ENCODE peak calls at places on chromosome 9, in ten cellular contexts. One of them, this sample, is unnamed.

GRCh38 chr9:79660615-79661014 is 88.8 kb downstream of the TLE4 start:
- DNase-seq in lower leg skin: no peak
- DNase-seq in RCC 7860: no peak
- DNase-seq in uterus: no peak
- DNase-seq in fibroblast of pulmonary artery: no peak
- DNase-seq in GM10248: no peak
- DNase-seq in activated CD4-positive, CD25-positive, alpha-beta regulatory T cell treated with anti-CD3 and anti-CD28 coated beads, Interleukin-2, amount 50 U/mL, for 72 hours: no peak
- DNase-seq in stimulated activated CD8-positive, alpha-beta memory T cell treated with anti-CD3 and anti-CD28 coated beads, Interleukin-4, amount 100 ng/mL, for 48 hours: no peak
- DNase-seq in NB4: no peak
- DNase-seq in A172: no peak
- DNase-seq in this sample: no peak

GRCh38 chr9:136262671-136263178 is 17.1 kb upstream of the QSOX2 start:
- DNase-seq in uterus: no peak
- DNase-seq in GM10248: no peak
- DNase-seq in RCC 7860: no peak
- DNase-seq in stimulated activated CD8-positive, alpha-beta memory T cell treated with anti-CD3 and anti-CD28 coated beads, Interleukin-4, amount 100 ng/mL, for 48 hours: no peak
- DNase-seq in activated CD4-positive, CD25-positive, alpha-beta regulatory T cell treated with anti-CD3 and anti-CD28 coated beads, Interleukin-2, amount 50 U/mL, for 72 hours: no peak
- DNase-seq in A172: no peak
- DNase-seq in NB4: no peak
- DNase-seq in lower leg skin: no peak
- DNase-seq in fibroblast of pulmonary artery: no peak
- DNase-seq in this sample: no peak

GRCh38 chr9:124340219-124341069 is 74.8 kb downstream of the PSMB7 start:
- DNase-seq in stimulated activated CD8-positive, alpha-beta memory T cell treated with anti-CD3 and anti-CD28 coated beads, Interleukin-4, amount 100 ng/mL, for 48 hours: no peak
- DNase-seq in uterus: no peak
- DNase-seq in activated CD4-positive, CD25-positive, alpha-beta regulatory T cell treated with anti-CD3 and anti-CD28 coated beads, Interleukin-2, amount 50 U/mL, for 72 hours: no peak
- DNase-seq in GM10248: no peak
- DNase-seq in NB4: no peak
- DNase-seq in RCC 7860: no peak
- DNase-seq in lower leg skin: no peak
- DNase-seq in fibroblast of pulmonary artery: no peak
- DNase-seq in A172: no peak
- DNase-seq in this sample: no peak

GRCh38 chr9:70962761-70963445 is 158.5 kb downstream of the TRPM3 start:
- DNase-seq in stimulated activated CD8-positive, alpha-beta memory T cell treated with anti-CD3 and anti-CD28 coated beads, Interleukin-4, amount 100 ng/mL, for 48 hours: no peak
- DNase-seq in fibroblast of pulmonary artery: no peak
- DNase-seq in A172: peak
- DNase-seq in activated CD4-positive, CD25-positive, alpha-beta regulatory T cell treated with anti-CD3 and anti-CD28 coated beads, Interleukin-2, amount 50 U/mL, for 72 hours: no peak
- DNase-seq in NB4: no peak
- DNase-seq in uterus: no peak
- DNase-seq in lower leg skin: no peak
- DNase-seq in RCC 7860: no peak
- DNase-seq in GM10248: no peak
- DNase-seq in this sample: no peak

GRCh38 chr9:36250079-36250478 is 8.2 kb downstream of the GNE start:
- DNase-seq in RCC 7860: no peak
- DNase-seq in A172: no peak
- DNase-seq in GM10248: no peak
- DNase-seq in fibroblast of pulmonary artery: no peak
- DNase-seq in NB4: no peak
- DNase-seq in lower leg skin: no peak
- DNase-seq in stimulated activated CD8-positive, alpha-beta memory T cell treated with anti-CD3 and anti-CD28 coated beads, Interleukin-4, amount 100 ng/mL, for 48 hours: no peak
- DNase-seq in uterus: no peak
- DNase-seq in activated CD4-positive, CD25-positive, alpha-beta regulatory T cell treated with anti-CD3 and anti-CD28 coated beads, Interleukin-2, amount 50 U/mL, for 72 hours: no peak
- DNase-seq in this sample: no peak

GRCh38 chr9:20513126-20513913 is 109.0 kb downstream of the MLLT3 start:
- DNase-seq in stimulated activated CD8-positive, alpha-beta memory T cell treated with anti-CD3 and anti-CD28 coated beads, Interleukin-4, amount 100 ng/mL, for 48 hours: no peak
- DNase-seq in lower leg skin: no peak
- DNase-seq in GM10248: no peak
- DNase-seq in uterus: no peak
- DNase-seq in NB4: no peak
- DNase-seq in RCC 7860: no peak
- DNase-seq in A172: no peak
- DNase-seq in activated CD4-positive, CD25-positive, alpha-beta regulatory T cell treated with anti-CD3 and anti-CD28 coated beads, Interleukin-2, amount 50 U/mL, for 72 hours: no peak
- DNase-seq in fibroblast of pulmonary artery: no peak
- DNase-seq in this sample: no peak

GRCh38 chr9:131361202-131361833 is 32.6 kb upstream of the PRRC2B start:
- DNase-seq in lower leg skin: no peak
- DNase-seq in RCC 7860: peak
- DNase-seq in GM10248: no peak
- DNase-seq in NB4: no peak
- DNase-seq in stimulated activated CD8-positive, alpha-beta memory T cell treated with anti-CD3 and anti-CD28 coated beads, Interleukin-4, amount 100 ng/mL, for 48 hours: peak
- DNase-seq in fibroblast of pulmonary artery: no peak
- DNase-seq in uterus: no peak
- DNase-seq in A172: peak
- DNase-seq in activated CD4-positive, CD25-positive, alpha-beta regulatory T cell treated with anti-CD3 and anti-CD28 coated beads, Interleukin-2, amount 50 U/mL, for 72 hours: no peak
- DNase-seq in this sample: no peak

GRCh38 chr9:96758845-96759673 is 18.8 kb downstream of the ZNF510 start:
- DNase-seq in activated CD4-positive, CD25-positive, alpha-beta regulatory T cell treated with anti-CD3 and anti-CD28 coated beads, Interleukin-2, amount 50 U/mL, for 72 hours: no peak
- DNase-seq in RCC 7860: no peak
- DNase-seq in stimulated activated CD8-positive, alpha-beta memory T cell treated with anti-CD3 and anti-CD28 coated beads, Interleukin-4, amount 100 ng/mL, for 48 hours: no peak
- DNase-seq in lower leg skin: no peak
- DNase-seq in GM10248: no peak
- DNase-seq in NB4: no peak
- DNase-seq in fibroblast of pulmonary artery: peak
- DNase-seq in A172: no peak
- DNase-seq in uterus: no peak
- DNase-seq in this sample: no peak

GRCh38 chr9:96859461-96860198 is 5.3 kb upstream of the ZNF782 start:
- DNase-seq in A172: peak
- DNase-seq in activated CD4-positive, CD25-positive, alpha-beta regulatory T cell treated with anti-CD3 and anti-CD28 coated beads, Interleukin-2, amount 50 U/mL, for 72 hours: no peak
- DNase-seq in RCC 7860: peak
- DNase-seq in NB4: no peak
- DNase-seq in GM10248: no peak
- DNase-seq in fibroblast of pulmonary artery: peak
- DNase-seq in stimulated activated CD8-positive, alpha-beta memory T cell treated with anti-CD3 and anti-CD28 coated beads, Interleukin-4, amount 100 ng/mL, for 48 hours: no peak
- DNase-seq in uterus: no peak
- DNase-seq in lower leg skin: no peak
- DNase-seq in this sample: no peak

GRCh38 chr9:79020266-79020665 is 551.5 kb upstream of the TLE4 start:
- DNase-seq in RCC 7860: no peak
- DNase-seq in fibroblast of pulmonary artery: no peak
- DNase-seq in activated CD4-positive, CD25-positive, alpha-beta regulatory T cell treated with anti-CD3 and anti-CD28 coated beads, Interleukin-2, amount 50 U/mL, for 72 hours: no peak
- DNase-seq in A172: no peak
- DNase-seq in NB4: no peak
- DNase-seq in stimulated activated CD8-positive, alpha-beta memory T cell treated with anti-CD3 and anti-CD28 coated beads, Interleukin-4, amount 100 ng/mL, for 48 hours: no peak
- DNase-seq in lower leg skin: no peak
- DNase-seq in GM10248: no peak
- DNase-seq in uterus: no peak
- DNase-seq in this sample: no peak

GRCh38 chr9:8329561-8330283 is 530.1 kb upstream of the DMAC1 start:
- DNase-seq in NB4: no peak
- DNase-seq in GM10248: no peak
- DNase-seq in RCC 7860: no peak
- DNase-seq in activated CD4-positive, CD25-positive, alpha-beta regulatory T cell treated with anti-CD3 and anti-CD28 coated beads, Interleukin-2, amount 50 U/mL, for 72 hours: no peak
- DNase-seq in fibroblast of pulmonary artery: no peak
- DNase-seq in lower leg skin: no peak
- DNase-seq in A172: no peak
- DNase-seq in uterus: no peak
- DNase-seq in stimulated activated CD8-positive, alpha-beta memory T cell treated with anti-CD3 and anti-CD28 coated beads, Interleukin-4, amount 100 ng/mL, for 48 hours: no peak
- DNase-seq in this sample: no peak

GRCh38 chr9:133833388-133834025 is 95.4 kb upstream of the SARDH start:
- DNase-seq in A172: no peak
- DNase-seq in GM10248: no peak
- DNase-seq in lower leg skin: no peak
- DNase-seq in RCC 7860: no peak
- DNase-seq in stimulated activated CD8-positive, alpha-beta memory T cell treated with anti-CD3 and anti-CD28 coated beads, Interleukin-4, amount 100 ng/mL, for 48 hours: no peak
- DNase-seq in NB4: no peak
- DNase-seq in uterus: no peak
- DNase-seq in fibroblast of pulmonary artery: no peak
- DNase-seq in activated CD4-positive, CD25-positive, alpha-beta regulatory T cell treated with anti-CD3 and anti-CD28 coated beads, Interleukin-2, amount 50 U/mL, for 72 hours: no peak
- DNase-seq in this sample: no peak

GRCh38 chr9:121807918-121808278 is 156.5 kb downstream of the DAB2IP start:
- DNase-seq in fibroblast of pulmonary artery: peak
- DNase-seq in GM10248: no peak
- DNase-seq in NB4: no peak
- DNase-seq in lower leg skin: peak
- DNase-seq in stimulated activated CD8-positive, alpha-beta memory T cell treated with anti-CD3 and anti-CD28 coated beads, Interleukin-4, amount 100 ng/mL, for 48 hours: no peak
- DNase-seq in A172: no peak
- DNase-seq in uterus: peak
- DNase-seq in activated CD4-positive, CD25-positive, alpha-beta regulatory T cell treated with anti-CD3 and anti-CD28 coated beads, Interleukin-2, amount 50 U/mL, for 72 hours: no peak
- DNase-seq in RCC 7860: no peak
- DNase-seq in this sample: no peak

GRCh38 chr9:72442212-72442607 is 77.2 kb upstream of the ZFAND5 start:
- DNase-seq in activated CD4-positive, CD25-positive, alpha-beta regulatory T cell treated with anti-CD3 and anti-CD28 coated beads, Interleukin-2, amount 50 U/mL, for 72 hours: no peak
- DNase-seq in stimulated activated CD8-positive, alpha-beta memory T cell treated with anti-CD3 and anti-CD28 coated beads, Interleukin-4, amount 100 ng/mL, for 48 hours: no peak
- DNase-seq in fibroblast of pulmonary artery: peak
- DNase-seq in GM10248: no peak
- DNase-seq in lower leg skin: no peak
- DNase-seq in RCC 7860: peak
- DNase-seq in NB4: no peak
- DNase-seq in A172: peak
- DNase-seq in uterus: no peak
- DNase-seq in this sample: no peak

GRCh38 chr9:114494776-114495569 is 10.3 kb downstream of the WHRN start:
- DNase-seq in NB4: no peak
- DNase-seq in GM10248: no peak
- DNase-seq in stimulated activated CD8-positive, alpha-beta memory T cell treated with anti-CD3 and anti-CD28 coated beads, Interleukin-4, amount 100 ng/mL, for 48 hours: no peak
- DNase-seq in RCC 7860: no peak
- DNase-seq in lower leg skin: no peak
- DNase-seq in uterus: no peak
- DNase-seq in activated CD4-positive, CD25-positive, alpha-beta regulatory T cell treated with anti-CD3 and anti-CD28 coated beads, Interleukin-2, amount 50 U/mL, for 72 hours: no peak
- DNase-seq in fibroblast of pulmonary artery: no peak
- DNase-seq in A172: no peak
- DNase-seq in this sample: no peak

GRCh38 chr9:111621895-111622480 is 9.1 kb upstream of the DNAJC25 start:
- DNase-seq in GM10248: peak
- DNase-seq in fibroblast of pulmonary artery: peak
- DNase-seq in NB4: peak
- DNase-seq in uterus: peak
- DNase-seq in A172: peak
- DNase-seq in RCC 7860: no peak
- DNase-seq in lower leg skin: no peak
- DNase-seq in stimulated activated CD8-positive, alpha-beta memory T cell treated with anti-CD3 and anti-CD28 coated beads, Interleukin-4, amount 100 ng/mL, for 48 hours: peak
- DNase-seq in activated CD4-positive, CD25-positive, alpha-beta regulatory T cell treated with anti-CD3 and anti-CD28 coated beads, Interleukin-2, amount 50 U/mL, for 72 hours: no peak
- DNase-seq in this sample: peak

GRCh38 chr9:93612796-93613154 is 36.4 kb downstream of the PHF2 start:
- DNase-seq in GM10248: peak
- DNase-seq in A172: no peak
- DNase-seq in NB4: no peak
- DNase-seq in uterus: no peak
- DNase-seq in stimulated activated CD8-positive, alpha-beta memory T cell treated with anti-CD3 and anti-CD28 coated beads, Interleukin-4, amount 100 ng/mL, for 48 hours: peak
- DNase-seq in fibroblast of pulmonary artery: no peak
- DNase-seq in lower leg skin: peak
- DNase-seq in activated CD4-positive, CD25-positive, alpha-beta regulatory T cell treated with anti-CD3 and anti-CD28 coated beads, Interleukin-2, amount 50 U/mL, for 72 hours: peak
- DNase-seq in RCC 7860: no peak
- DNase-seq in this sample: peak

GRCh38 chr9:11457809-11458785 is 845.3 kb upstream of the PTPRD start:
- DNase-seq in activated CD4-positive, CD25-positive, alpha-beta regulatory T cell treated with anti-CD3 and anti-CD28 coated beads, Interleukin-2, amount 50 U/mL, for 72 hours: no peak
- DNase-seq in A172: peak
- DNase-seq in GM10248: no peak
- DNase-seq in RCC 7860: no peak
- DNase-seq in NB4: no peak
- DNase-seq in lower leg skin: no peak
- DNase-seq in stimulated activated CD8-positive, alpha-beta memory T cell treated with anti-CD3 and anti-CD28 coated beads, Interleukin-4, amount 100 ng/mL, for 48 hours: no peak
- DNase-seq in fibroblast of pulmonary artery: peak
- DNase-seq in uterus: no peak
- DNase-seq in this sample: no peak

GRCh38 chr9:12774861-12775367 is at the start of gene LURAP1L:
- DNase-seq in A172: peak
- DNase-seq in stimulated activated CD8-positive, alpha-beta memory T cell treated with anti-CD3 and anti-CD28 coated beads, Interleukin-4, amount 100 ng/mL, for 48 hours: no peak
- DNase-seq in uterus: peak
- DNase-seq in GM10248: peak
- DNase-seq in NB4: no peak
- DNase-seq in fibroblast of pulmonary artery: peak
- DNase-seq in lower leg skin: no peak
- DNase-seq in activated CD4-positive, CD25-positive, alpha-beta regulatory T cell treated with anti-CD3 and anti-CD28 coated beads, Interleukin-2, amount 50 U/mL, for 72 hours: no peak
- DNase-seq in RCC 7860: peak
- DNase-seq in this sample: no peak

GRCh38 chr9:90219548-90220118 is 423.0 kb downstream of the DIRAS2 start:
- DNase-seq in RCC 7860: no peak
- DNase-seq in stimulated activated CD8-positive, alpha-beta memory T cell treated with anti-CD3 and anti-CD28 coated beads, Interleukin-4, amount 100 ng/mL, for 48 hours: peak
- DNase-seq in GM10248: peak
- DNase-seq in uterus: no peak
- DNase-seq in activated CD4-positive, CD25-positive, alpha-beta regulatory T cell treated with anti-CD3 and anti-CD28 coated beads, Interleukin-2, amount 50 U/mL, for 72 hours: no peak
- DNase-seq in NB4: no peak
- DNase-seq in fibroblast of pulmonary artery: no peak
- DNase-seq in A172: no peak
- DNase-seq in lower leg skin: no peak
- DNase-seq in this sample: peak

GRCh38 chr9:122562134-122562760 is 9.3 kb downstream of the OR1N2 start:
- DNase-seq in uterus: no peak
- DNase-seq in fibroblast of pulmonary artery: no peak
- DNase-seq in stimulated activated CD8-positive, alpha-beta memory T cell treated with anti-CD3 and anti-CD28 coated beads, Interleukin-4, amount 100 ng/mL, for 48 hours: peak
- DNase-seq in activated CD4-positive, CD25-positive, alpha-beta regulatory T cell treated with anti-CD3 and anti-CD28 coated beads, Interleukin-2, amount 50 U/mL, for 72 hours: no peak
- DNase-seq in RCC 7860: no peak
- DNase-seq in GM10248: no peak
- DNase-seq in A172: no peak
- DNase-seq in NB4: no peak
- DNase-seq in lower leg skin: no peak
- DNase-seq in this sample: peak

GRCh38 chr9:129333613-129333960 is 155.5 kb upstream of the IER5L start:
- DNase-seq in uterus: peak
- DNase-seq in fibroblast of pulmonary artery: no peak
- DNase-seq in GM10248: no peak
- DNase-seq in NB4: no peak
- DNase-seq in A172: no peak
- DNase-seq in RCC 7860: no peak
- DNase-seq in stimulated activated CD8-positive, alpha-beta memory T cell treated with anti-CD3 and anti-CD28 coated beads, Interleukin-4, amount 100 ng/mL, for 48 hours: no peak
- DNase-seq in activated CD4-positive, CD25-positive, alpha-beta regulatory T cell treated with anti-CD3 and anti-CD28 coated beads, Interleukin-2, amount 50 U/mL, for 72 hours: no peak
- DNase-seq in lower leg skin: no peak
- DNase-seq in this sample: no peak

GRCh38 chr9:76692448-76693129 is 71.6 kb upstream of the PCA3 start:
- DNase-seq in uterus: no peak
- DNase-seq in NB4: no peak
- DNase-seq in lower leg skin: no peak
- DNase-seq in RCC 7860: no peak
- DNase-seq in GM10248: no peak
- DNase-seq in fibroblast of pulmonary artery: no peak
- DNase-seq in A172: no peak
- DNase-seq in activated CD4-positive, CD25-positive, alpha-beta regulatory T cell treated with anti-CD3 and anti-CD28 coated beads, Interleukin-2, amount 50 U/mL, for 72 hours: no peak
- DNase-seq in stimulated activated CD8-positive, alpha-beta memory T cell treated with anti-CD3 and anti-CD28 coated beads, Interleukin-4, amount 100 ng/mL, for 48 hours: no peak
- DNase-seq in this sample: no peak

GRCh38 chr9:107600060-107600573 is 110.5 kb upstream of the KLF4 start:
- DNase-seq in fibroblast of pulmonary artery: peak
- DNase-seq in RCC 7860: no peak
- DNase-seq in NB4: no peak
- DNase-seq in uterus: peak
- DNase-seq in GM10248: no peak
- DNase-seq in lower leg skin: no peak
- DNase-seq in A172: peak
- DNase-seq in activated CD4-positive, CD25-positive, alpha-beta regulatory T cell treated with anti-CD3 and anti-CD28 coated beads, Interleukin-2, amount 50 U/mL, for 72 hours: no peak
- DNase-seq in stimulated activated CD8-positive, alpha-beta memory T cell treated with anti-CD3 and anti-CD28 coated beads, Interleukin-4, amount 100 ng/mL, for 48 hours: no peak
- DNase-seq in this sample: no peak

GRCh38 chr9:97564291-97565175 is 63.1 kb downstream of the TMOD1 start:
- DNase-seq in fibroblast of pulmonary artery: peak
- DNase-seq in activated CD4-positive, CD25-positive, alpha-beta regulatory T cell treated with anti-CD3 and anti-CD28 coated beads, Interleukin-2, amount 50 U/mL, for 72 hours: no peak
- DNase-seq in A172: peak
- DNase-seq in NB4: no peak
- DNase-seq in stimulated activated CD8-positive, alpha-beta memory T cell treated with anti-CD3 and anti-CD28 coated beads, Interleukin-4, amount 100 ng/mL, for 48 hours: no peak
- DNase-seq in RCC 7860: no peak
- DNase-seq in lower leg skin: peak
- DNase-seq in GM10248: no peak
- DNase-seq in uterus: peak
- DNase-seq in this sample: no peak

GRCh38 chr9:101512116-101512515 is 21.5 kb upstream of the RNF20 start:
- DNase-seq in RCC 7860: no peak
- DNase-seq in uterus: no peak
- DNase-seq in A172: no peak
- DNase-seq in fibroblast of pulmonary artery: no peak
- DNase-seq in GM10248: no peak
- DNase-seq in NB4: peak
- DNase-seq in activated CD4-positive, CD25-positive, alpha-beta regulatory T cell treated with anti-CD3 and anti-CD28 coated beads, Interleukin-2, amount 50 U/mL, for 72 hours: no peak
- DNase-seq in stimulated activated CD8-positive, alpha-beta memory T cell treated with anti-CD3 and anti-CD28 coated beads, Interleukin-4, amount 100 ng/mL, for 48 hours: no peak
- DNase-seq in lower leg skin: peak
- DNase-seq in this sample: peak

GRCh38 chr9:94847486-94847885 is 121.0 kb downstream of the AOPEP start:
- DNase-seq in lower leg skin: no peak
- DNase-seq in GM10248: no peak
- DNase-seq in activated CD4-positive, CD25-positive, alpha-beta regulatory T cell treated with anti-CD3 and anti-CD28 coated beads, Interleukin-2, amount 50 U/mL, for 72 hours: no peak
- DNase-seq in uterus: no peak
- DNase-seq in RCC 7860: peak
- DNase-seq in stimulated activated CD8-positive, alpha-beta memory T cell treated with anti-CD3 and anti-CD28 coated beads, Interleukin-4, amount 100 ng/mL, for 48 hours: no peak
- DNase-seq in fibroblast of pulmonary artery: peak
- DNase-seq in NB4: peak
- DNase-seq in A172: peak
- DNase-seq in this sample: no peak

GRCh38 chr9:132056717-132057429 is 22.8 kb downstream of the MED27 start:
- DNase-seq in A172: no peak
- DNase-seq in fibroblast of pulmonary artery: no peak
- DNase-seq in stimulated activated CD8-positive, alpha-beta memory T cell treated with anti-CD3 and anti-CD28 coated beads, Interleukin-4, amount 100 ng/mL, for 48 hours: no peak
- DNase-seq in activated CD4-positive, CD25-positive, alpha-beta regulatory T cell treated with anti-CD3 and anti-CD28 coated beads, Interleukin-2, amount 50 U/mL, for 72 hours: no peak
- DNase-seq in GM10248: no peak
- DNase-seq in uterus: no peak
- DNase-seq in lower leg skin: no peak
- DNase-seq in RCC 7860: no peak
- DNase-seq in NB4: peak
- DNase-seq in this sample: no peak

This sample was measured in activated CD4-positive, alpha-beta T cell treated with anti-CD3 and anti-CD28 coated beads, Interleukin-2, amount 10 ng/mL, durations not matched to agents 24 days and 14 days.